ENCODE peak calls at places on chromosomes 12 and 14, in six cellular contexts. B, Q, X, Z, C and P are unnamed samples.

GRCh38 chr12:98262886-98263285 is 252.5 kb upstream of the TMPO start:
- DNase-seq in C (no peak), X (no peak), Q (no peak), Z (no peak), B (no peak), P (no peak)

GRCh38 chr12:64181504-64182291 is 40.4 kb downstream of the KICS2 start:
- DNase-seq in Z (peak; percentile 19), Q (no peak), C (no peak), X (peak; percentile 52), B (peak; percentile 65), P (no peak)

GRCh38 chr12:77337327-77337726 is 272.0 kb upstream of the E2F7 start:
- DNase-seq in Q (no peak), C (no peak), Z (no peak), B (no peak), X (no peak), P (no peak)

GRCh38 chr14:86654558-86655184 is 1124.7 kb downstream of the FLRT2 start:
- DNase-seq in X (peak; percentile 37), B (peak; percentile 76), Z (no peak), C (no peak), Q (peak; percentile 56), P (no peak)

GRCh38 chr14:50941151-50941550 is 3.1 kb downstream of the PYGL start:
- DNase-seq in X (no peak), Q (no peak), Z (no peak), B (no peak), C (no peak), P (no peak)

GRCh38 chr12:100573499-100574261 is at the start of gene GAS2L3:
- DNase-seq in X (peak; percentile 91), B (peak; percentile 91), C (peak; percentile 85), Q (peak; percentile 89), Z (peak; percentile 89), P (peak; percentile 92)

GRCh38 chr12:121861549-121862254 is 3.0 kb upstream of the HPD start:
- DNase-seq in C (no peak), X (no peak), B (peak; percentile 10), Q (no peak), Z (no peak), P (no peak)

GRCh38 chr14:61570188-61570960 is 124.9 kb upstream of the HIF1A start:
- DNase-seq in X (no peak), C (no peak), Q (no peak), B (no peak), Z (no peak), P (no peak)

GRCh38 chr14:58299665-58300202 is 1.4 kb downstream of the ARID4A start:
- DNase-seq in B (peak; percentile 23), Q (peak; percentile 40), Z (no peak), X (no peak), C (no peak), P (no peak)

GRCh38 chr14:58151264-58151700 is 731 bp downstream of the ARMH4 start:
- DNase-seq in Z (no peak), C (peak; percentile 10), X (peak; percentile 23), Q (no peak), B (no peak), P (no peak)

GRCh38 chr12:52692253-52692652 is 11.1 kb downstream of the KRT77 start:
- DNase-seq in B (no peak), Q (no peak), X (no peak), C (peak; percentile 24), Z (no peak), P (no peak)

GRCh38 chr14:55904086-55904485 is 214.1 kb upstream of the PELI2 start:
- DNase-seq in B (no peak), C (no peak), Q (no peak), Z (no peak), X (no peak), P (no peak)

GRCh38 chr14:41830679-41831078 is 224.0 kb downstream of the LRFN5 start:
- DNase-seq in B (no peak), Q (no peak), Z (no peak), C (no peak), X (no peak), P (no peak)

GRCh38 chr14:56160058-56160457 is 41.8 kb downstream of the PELI2 start:
- DNase-seq in Q (no peak), X (no peak), C (no peak), Z (no peak), B (no peak), P (no peak)

GRCh38 chr12:57273516-57273915 is 22.5 kb upstream of the STAC3 start:
- DNase-seq in X (no peak), Q (no peak), C (no peak), Z (no peak), B (no peak), P (no peak)

GRCh38 chr12:57276935-57277563 is 26.1 kb upstream of the STAC3 start:
- DNase-seq in Z (no peak), X (no peak), B (no peak), C (no peak), Q (no peak), P (peak; percentile 32)

GRCh38 chr12:57268264-57268663 is 17.3 kb upstream of the STAC3 start:
- DNase-seq in Q (no peak), B (no peak), C (no peak), X (no peak), Z (no peak), P (no peak)

GRCh38 chr12:57270966-57271470 is 20.0 kb upstream of the STAC3 start:
- DNase-seq in B (no peak), C (no peak), Q (no peak), X (no peak), Z (no peak), P (no peak)

GRCh38 chr12:57272337-57273151 is 21.6 kb upstream of the STAC3 start:
- DNase-seq in B (peak; percentile 59), X (no peak), Q (no peak), Z (no peak), C (no peak), P (no peak)
- TF ChIP-seq CTCF in B (no peak), X (no peak), Q (no peak), Z (no peak), C (no peak), P (no peak)

GRCh38 chr12:47886471-47887240 is 18.1 kb downstream of the VDR start:
- DNase-seq in Q (no peak), B (no peak), Z (no peak), C (no peak), X (no peak), P (no peak)
- TF ChIP-seq CTCF in Q (no peak), B (no peak), Z (no peak), C (no peak), X (no peak), P (no peak)

DNA sequence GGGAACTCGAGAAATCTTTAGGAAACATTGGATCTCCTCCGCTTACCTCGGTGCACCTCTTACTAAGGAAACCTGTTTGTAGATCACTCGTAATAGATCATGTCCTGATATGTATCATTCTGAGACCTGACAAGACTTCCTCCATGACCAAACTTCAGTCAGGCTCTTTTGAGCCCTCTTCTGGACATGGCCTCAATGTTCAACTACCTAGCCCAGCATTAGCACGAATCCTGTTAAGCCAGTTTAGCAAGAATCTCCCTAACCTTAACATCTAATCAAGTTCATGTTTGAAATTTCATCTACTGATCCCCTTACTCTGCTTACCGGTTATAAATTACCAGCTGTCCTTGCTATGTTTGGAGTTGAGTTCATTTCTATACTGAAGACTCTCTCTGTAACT is 713.9 kb upstream of the USP15 start:
- DNase-seq in X (no peak), Z (no peak), Q (no peak), B (no peak), C (no peak), P (no peak)
- TF ChIP-seq CTCF in X (no peak), Z (no peak), Q (no peak), B (no peak), C (peak; percentile 38), P (no peak)

GRCh38 chr12:127351481-127352010 is 915.4 kb upstream of the TMEM132C start:
- DNase-seq in B (no peak), C (no peak), X (no peak), Q (no peak), Z (no peak), P (no peak)

GRCh38 chr12:127360580-127360979 is 906.4 kb upstream of the TMEM132C start:
- DNase-seq in C (no peak), B (no peak), Z (no peak), X (no peak), Q (no peak), P (no peak)

GRCh38 chr12:127355061-127355820 is 911.7 kb upstream of the TMEM132C start:
- DNase-seq in X (no peak), Q (no peak), Z (no peak), B (no peak), C (no peak), P (no peak)
- TF ChIP-seq CTCF in X (no peak), Q (no peak), Z (no peak), B (no peak), C (peak; percentile 62), P (no peak)

GRCh38 chr12:3667485-3667884 is 85.4 kb downstream of the CRACR2A start:
- DNase-seq in C (no peak), X (no peak), Q (no peak), Z (no peak), B (no peak), P (no peak)
- TF ChIP-seq CTCF in C (peak; percentile 47), X (no peak), Q (no peak), Z (no peak), B (peak; percentile 4), P (no peak)

GRCh38 chr12:117528538-117528937 is 167.1 kb upstream of the NOS1 start:
- DNase-seq in Q (no peak), B (no peak), X (no peak), C (no peak), Z (no peak), P (no peak)
- TF ChIP-seq CTCF in Q (no peak), B (no peak), X (no peak), C (no peak), Z (no peak), P (no peak)

DNA sequence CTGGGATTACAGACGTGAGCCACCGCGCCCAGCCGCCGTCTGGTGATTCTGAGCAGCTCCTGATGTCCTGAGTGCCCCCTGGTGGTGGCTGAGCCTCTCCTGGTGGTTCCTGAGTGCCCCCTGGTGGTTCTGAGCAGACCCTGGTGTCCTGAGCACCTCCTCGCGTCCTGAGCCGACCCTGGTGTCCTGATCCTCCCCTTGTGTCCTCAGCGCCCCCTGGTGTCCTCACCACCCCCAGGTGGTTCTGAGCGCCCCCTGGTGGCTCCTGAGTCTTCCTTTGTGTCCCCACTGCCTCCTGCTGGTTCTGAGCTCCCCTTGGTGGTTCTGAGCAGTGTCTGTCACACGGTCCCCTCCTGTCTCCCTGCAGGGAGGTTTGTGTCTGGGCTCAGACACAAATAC is 1304.9 kb downstream of the TMEM121 start:
- DNase-seq in X (no peak), C (no peak), Z (no peak), Q (no peak), B (no peak), P (peak; percentile 66)
- TF ChIP-seq CTCF in X (no peak), C (no peak), Z (no peak), Q (no peak), B (no peak), P (peak; percentile 87)

DNA sequence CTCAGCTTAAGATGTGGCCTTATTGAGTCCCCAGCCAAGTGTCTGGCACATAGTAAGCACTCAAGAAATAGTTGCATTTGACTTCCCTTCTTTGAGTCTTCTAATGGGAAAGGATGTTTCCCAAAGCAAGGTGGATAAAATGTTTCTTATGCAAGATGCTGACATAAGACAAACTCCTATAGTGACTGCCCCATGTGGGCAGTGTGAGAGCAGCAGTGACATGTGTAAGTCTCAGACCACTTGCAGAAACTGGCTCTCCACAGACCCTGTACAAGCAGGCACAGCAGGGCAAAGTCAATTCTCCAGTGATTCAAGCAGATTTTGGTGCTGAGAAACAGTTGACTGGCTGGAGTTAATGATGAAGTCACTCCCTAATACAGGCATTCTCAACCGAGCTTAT is 255.3 kb downstream of the ANO2 start:
- DNase-seq in B (no peak), C (no peak), X (no peak), Z (no peak), Q (no peak), P (no peak)
- TF ChIP-seq CTCF in B (no peak), C (peak; percentile 45), X (no peak), Z (no peak), Q (no peak), P (no peak)